ENCODE peak calls at places on chromosomes 1 and 21, in five cellular contexts. One of them, this sample, is unnamed.

GRCh38 chr1:39981957-39982356 is 27.0 kb downstream of the MFSD2A start:
- DNase-seq in K562: no peak
- DNase-seq in NB4: no peak
- DNase-seq in GM12878: no peak
- DNase-seq in A549: no peak
- DNase-seq in this sample: no peak

GRCh38 chr1:40299366-40300248 is 17.5 kb downstream of the COL9A2 start:
- DNase-seq in K562: no peak
- DNase-seq in NB4: peak; percentile 78
- DNase-seq in GM12878: no peak
- DNase-seq in A549: no peak
- DNase-seq in this sample: no peak

GRCh38 chr1:198849108-198849507 is 210.3 kb downstream of the PTPRC start:
- DNase-seq in K562: no peak
- DNase-seq in NB4: no peak
- DNase-seq in GM12878: no peak
- DNase-seq in A549: no peak
- DNase-seq in this sample: no peak

GRCh38 chr1:150576794-150577556 is 2.4 kb downstream of the MCL1 start:
- DNase-seq in K562: no peak
- DNase-seq in NB4: no peak
- DNase-seq in GM12878: no peak
- DNase-seq in A549: no peak
- DNase-seq in this sample: peak; percentile 71

GRCh38 chr1:10965621-10966226 is 46.7 kb upstream of the TARDBP start:
- DNase-seq in K562: no peak
- DNase-seq in NB4: peak; percentile 73
- DNase-seq in GM12878: peak; percentile 58
- DNase-seq in A549: no peak
- DNase-seq in this sample: no peak

GRCh38 chr21:16192900-16193299 is 463.1 kb downstream of the USP25 start:
- DNase-seq in K562: no peak
- DNase-seq in NB4: no peak
- DNase-seq in GM12878: no peak
- DNase-seq in A549: peak; percentile 23
- DNase-seq in this sample: no peak

GRCh38 chr1:91511386-91511785 is 10.7 kb downstream of the CDC7 start:
- DNase-seq in K562: peak; percentile 15
- DNase-seq in NB4: peak; percentile 47
- DNase-seq in GM12878: no peak
- DNase-seq in A549: peak; percentile 9
- DNase-seq in this sample: peak; percentile 35

GRCh38 chr1:201503397-201504176 is 3.3 kb downstream of the CSRP1 start:
- DNase-seq in K562: no peak
- DNase-seq in NB4: no peak
- DNase-seq in GM12878: no peak
- DNase-seq in A549: peak; percentile 75
- DNase-seq in this sample: peak; percentile 85

GRCh38 chr1:18241932-18242331 is 134.3 kb downstream of the IGSF21 start:
- DNase-seq in K562: no peak
- DNase-seq in NB4: no peak
- DNase-seq in GM12878: no peak
- DNase-seq in A549: no peak
- DNase-seq in this sample: no peak

GRCh38 chr1:1196431-1197187 is 9.8 kb downstream of the TNFRSF18 start:
- DNase-seq in K562: no peak
- DNase-seq in NB4: no peak
- DNase-seq in GM12878: no peak
- DNase-seq in A549: no peak
- DNase-seq in this sample: no peak

GRCh38 chr1:31689821-31690220 is 14.0 kb downstream of the COL16A1 start:
- DNase-seq in K562: no peak
- DNase-seq in NB4: no peak
- DNase-seq in GM12878: no peak
- DNase-seq in A549: peak; percentile 47
- DNase-seq in this sample: no peak

GRCh38 chr1:19437911-19438310 is 47.4 kb downstream of the CAPZB start:
- DNase-seq in K562: no peak
- DNase-seq in NB4: no peak
- DNase-seq in GM12878: no peak
- DNase-seq in A549: no peak
- DNase-seq in this sample: no peak

DNA sequence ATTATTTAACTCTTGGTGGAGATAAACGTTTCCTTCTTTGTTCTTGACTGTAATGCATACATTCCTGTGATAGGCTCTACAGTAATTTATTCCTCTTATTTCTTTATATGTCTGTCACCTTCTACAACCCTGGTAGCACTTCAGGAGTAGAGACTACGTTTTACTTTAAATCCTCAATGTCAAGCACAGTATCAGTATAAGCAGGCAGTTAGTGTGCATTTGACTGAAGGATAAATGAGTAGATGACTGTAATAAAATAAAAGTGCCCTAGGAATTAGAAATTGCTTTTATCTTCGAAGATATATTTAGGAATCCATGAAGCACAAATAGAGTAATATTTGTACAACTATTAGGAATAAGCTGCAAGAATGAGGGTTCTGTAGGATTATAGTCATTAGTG is 599.6 kb upstream of the PRMT6 start:
- DNase-seq in K562: no peak
- DNase-seq in NB4: no peak
- DNase-seq in GM12878: no peak
- DNase-seq in A549: no peak
- DNase-seq in this sample: no peak
- TF ChIP-seq MYC in K562: no peak
- TF ChIP-seq MYC in NB4: no peak
- TF ChIP-seq MYC in GM12878: no peak
- TF ChIP-seq MYC in A549: no peak
- TF ChIP-seq MYC in this sample: no peak

DNA sequence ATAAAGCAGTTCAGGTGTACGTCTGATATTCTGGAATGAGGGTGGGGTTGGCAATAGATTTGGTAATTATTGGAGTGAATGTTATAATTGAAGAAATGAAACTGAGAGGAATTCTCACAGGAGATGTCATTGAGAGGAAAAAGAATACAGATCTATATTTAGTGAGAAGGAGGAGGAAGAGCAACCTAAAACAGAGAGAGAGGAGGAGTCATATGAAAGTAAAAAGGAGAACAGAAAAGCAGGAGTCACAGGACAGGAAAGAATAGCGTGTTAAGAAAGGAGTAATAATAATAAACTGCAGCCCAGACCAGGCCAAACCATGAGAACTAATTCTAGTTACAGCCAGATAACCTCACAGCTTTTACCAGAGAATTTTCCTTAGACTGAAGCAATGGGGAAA is 62.7 kb upstream of the MROH9 start:
- DNase-seq in K562: no peak
- DNase-seq in NB4: no peak
- DNase-seq in GM12878: peak; percentile 30
- DNase-seq in A549: no peak
- DNase-seq in this sample: no peak
- TF ChIP-seq MYC in K562: no peak
- TF ChIP-seq MYC in NB4: no peak
- TF ChIP-seq MYC in GM12878: no peak
- TF ChIP-seq MYC in A549: no peak
- TF ChIP-seq MYC in this sample: no peak

GRCh38 chr1:117825414-117825813 is 104.0 kb downstream of the GDAP2 start:
- DNase-seq in K562: no peak
- DNase-seq in NB4: no peak
- DNase-seq in GM12878: no peak
- DNase-seq in A549: no peak
- DNase-seq in this sample: no peak

GRCh38 chr1:117826551-117827078 is 102.8 kb downstream of the GDAP2 start:
- DNase-seq in K562: no peak
- DNase-seq in NB4: peak; percentile 38
- DNase-seq in GM12878: no peak
- DNase-seq in A549: peak; percentile 43
- DNase-seq in this sample: peak; percentile 25

GRCh38 chr1:117830222-117830621 is 99.2 kb downstream of the GDAP2 start:
- DNase-seq in K562: no peak
- DNase-seq in NB4: no peak
- DNase-seq in GM12878: no peak
- DNase-seq in A549: no peak
- DNase-seq in this sample: no peak

GRCh38 chr1:117826119-117826518 is 103.3 kb downstream of the GDAP2 start:
- DNase-seq in K562: no peak
- DNase-seq in NB4: no peak
- DNase-seq in GM12878: no peak
- DNase-seq in A549: no peak
- DNase-seq in this sample: no peak

DNA sequence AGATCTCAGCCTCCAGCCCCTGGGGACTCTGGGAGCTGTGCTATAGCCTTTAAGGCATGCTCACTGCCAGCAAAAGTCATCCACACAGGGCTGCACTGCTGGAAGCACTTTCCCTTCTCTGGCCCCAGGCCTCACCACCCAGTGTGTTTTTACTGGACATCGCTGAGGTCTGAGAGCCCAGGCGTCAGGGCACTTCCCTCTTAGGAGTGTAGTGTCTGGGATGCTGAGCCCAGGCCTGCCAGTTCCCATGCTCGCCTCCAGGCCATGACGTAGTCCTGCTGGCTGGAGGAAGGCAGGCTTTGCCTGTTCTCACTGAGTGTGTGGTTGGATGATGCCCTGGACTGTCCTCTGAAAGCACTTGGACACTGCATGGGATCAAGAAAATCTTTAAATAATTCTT is 101.2 kb downstream of the GDAP2 start:
- DNase-seq in K562: no peak
- DNase-seq in NB4: no peak
- DNase-seq in GM12878: no peak
- DNase-seq in A549: no peak
- DNase-seq in this sample: no peak
- TF ChIP-seq MYC in K562: no peak
- TF ChIP-seq MYC in NB4: no peak
- TF ChIP-seq MYC in GM12878: no peak
- TF ChIP-seq MYC in A549: no peak
- TF ChIP-seq MYC in this sample: no peak

GRCh38 chr1:59692591-59692990 is 122.2 kb upstream of the HOOK1 start:
- DNase-seq in K562: no peak
- DNase-seq in NB4: peak; percentile 85
- DNase-seq in GM12878: no peak
- DNase-seq in A549: no peak
- DNase-seq in this sample: no peak
- TF ChIP-seq MYC in K562: no peak
- TF ChIP-seq MYC in NB4: no peak
- TF ChIP-seq MYC in GM12878: no peak
- TF ChIP-seq MYC in A549: no peak
- TF ChIP-seq MYC in this sample: no peak